ENCODE peak calls at places on chromosomes 1 and 21, in eight cellular contexts. I, Q, V, S, P, J, W and L are unnamed samples.

GRCh38 chr1:93437976-93438605 is 9.8 kb upstream of the FNBP1L start:
- DNase-seq in I (no peak), Q (no peak), V (no peak), S (peak; percentile 14), P (no peak), J (no peak), W (no peak), L (no peak)

GRCh38 chr1:50371749-50372148 is 51.5 kb downstream of the DMRTA2 start:
- DNase-seq in I (no peak), Q (no peak), V (no peak), S (no peak), P (no peak), J (no peak), W (no peak), L (no peak)

GRCh38 chr1:10509823-10510509 is 35.2 kb downstream of the PEX14 start:
- DNase-seq in I (no peak), Q (no peak), V (no peak), S (no peak), P (no peak), J (no peak), W (no peak), L (no peak)

GRCh38 chr1:92995420-92996130 is 34.3 kb upstream of the DIPK1A start:
- DNase-seq in I (no peak), Q (no peak), V (no peak), S (peak; percentile 6), P (no peak), J (no peak), W (no peak), L (no peak)

GRCh38 chr21:31671931-31672330 is 12.4 kb downstream of the SOD1 start:
- DNase-seq in I (no peak), Q (no peak), V (no peak), S (no peak), P (no peak), J (no peak), W (no peak), L (no peak)

GRCh38 chr1:77126309-77126708 is 92.9 kb downstream of the PIGK start:
- DNase-seq in I (peak; percentile 43), Q (no peak), V (no peak), S (peak; percentile 30), P (peak; percentile 69), J (no peak), W (no peak), L (no peak)

GRCh38 chr1:55584521-55585401 is 369.6 kb upstream of the USP24 start:
- DNase-seq in I (no peak), Q (no peak), V (no peak), S (no peak), P (no peak), J (no peak), W (no peak), L (no peak)

GRCh38 chr1:197268012-197268411 is at the start of gene CRB1:
- DNase-seq in I (no peak), Q (no peak), V (no peak), S (no peak), P (no peak), J (no peak), W (no peak), L (no peak)

GRCh38 chr1:165851034-165851658 is 23.7 kb downstream of the UCK2 start:
- DNase-seq in I (no peak), Q (no peak), V (no peak), S (no peak), P (peak; percentile 57), J (no peak), W (no peak), L (no peak)

GRCh38 chr1:212920895-212921294 is 29.4 kb upstream of the VASH2 start:
- DNase-seq in I (no peak), Q (peak; percentile 51), V (no peak), S (no peak), P (no peak), J (no peak), W (no peak), L (no peak)

GRCh38 chr1:119646521-119647227 is 1.4 kb downstream of the ZNF697 start:
- DNase-seq in I (peak; percentile 51), Q (no peak), V (no peak), S (no peak), P (peak; percentile 64), J (no peak), W (no peak), L (no peak)

GRCh38 chr1:33137800-33138199 is 44.0 kb downstream of the TRIM62 start:
- DNase-seq in I (no peak), Q (peak; percentile 85), V (no peak), S (no peak), P (no peak), J (no peak), W (peak; percentile 18), L (peak; percentile 64)

GRCh38 chr21:16908087-16908486 is 604.8 kb upstream of the CXADR start:
- DNase-seq in I (no peak), Q (no peak), V (no peak), S (no peak), P (no peak), J (no peak), W (no peak), L (no peak)

GRCh38 chr1:27004471-27005165 is 8.0 kb downstream of the TENT5B start:
- DNase-seq in I (no peak), Q (peak; percentile 74), V (peak; percentile 61), S (no peak), P (peak; percentile 48), J (no peak), W (no peak), L (no peak)

GRCh38 chr1:150578278-150579109 is 916 bp downstream of the MCL1 start:
- DNase-seq in I (peak; percentile 84), Q (no peak), V (no peak), S (peak; percentile 48), P (peak; percentile 82), J (no peak), W (no peak), L (peak; percentile 83)

GRCh38 chr1:1954831-1955441 is 35.9 kb upstream of the TMEM52 start:
- DNase-seq in I (no peak), Q (no peak), V (no peak), S (no peak), P (no peak), J (no peak), W (no peak), L (no peak)

GRCh38 chr1:23989249-23989648 is 9.1 kb upstream of the SRSF10 start:
- DNase-seq in I (no peak), Q (no peak), V (no peak), S (no peak), P (no peak), J (no peak), W (no peak), L (no peak)

GRCh38 chr1:17466359-17466758 is 26.9 kb upstream of the RCC2 start:
- DNase-seq in I (no peak), Q (no peak), V (no peak), S (no peak), P (no peak), J (no peak), W (no peak), L (no peak)

GRCh38 chr1:31677949-31678348 is 25.9 kb downstream of the COL16A1 start:
- DNase-seq in I (no peak), Q (no peak), V (no peak), S (no peak), P (no peak), J (no peak), W (no peak), L (no peak)

GRCh38 chr1:67097305-67097704 is 37.5 kb downstream of the C1orf141 start:
- DNase-seq in I (no peak), Q (no peak), V (no peak), S (no peak), P (no peak), J (no peak), W (no peak), L (no peak)

GRCh38 chr1:16088351-16088911 is 15.0 kb upstream of the FAM131C start:
- DNase-seq in I (no peak), Q (no peak), V (no peak), S (no peak), P (no peak), J (no peak), W (no peak), L (no peak)

GRCh38 chr1:119367332-119368124 is 1.1 kb upstream of the HAO2 start:
- DNase-seq in I (no peak), Q (no peak), V (no peak), S (peak; percentile 21), P (no peak), J (no peak), W (no peak), L (no peak)

GRCh38 chr1:110455151-110455550 is 4.2 kb downstream of the PROK1 start:
- DNase-seq in I (no peak), Q (peak; percentile 73), V (no peak), S (no peak), P (no peak), J (no peak), W (no peak), L (no peak)

GRCh38 chr1:16315437-16315836 is 36.8 kb downstream of the FBXO42 start:
- DNase-seq in I (no peak), Q (no peak), V (no peak), S (no peak), P (no peak), J (no peak), W (no peak), L (no peak)

GRCh38 chr1:201221201-201221846 is 30.7 kb downstream of the IGFN1 start:
- DNase-seq in I (no peak), Q (peak; percentile 38), V (no peak), S (no peak), P (no peak), J (no peak), W (no peak), L (peak; percentile 41)

GRCh38 chr1:85465099-85465790 is at the start of gene DDAH1:
- DNase-seq in I (peak; percentile 49), Q (peak; percentile 74), V (peak; percentile 76), S (peak; percentile 74), P (peak; percentile 35), J (no peak), W (peak; percentile 48), L (no peak)

GRCh38 chr1:183995322-183996035 is 42.0 kb downstream of the COLGALT2 start:
- DNase-seq in I (no peak), Q (no peak), V (peak; percentile 49), S (peak; percentile 23), P (peak; percentile 27), J (no peak), W (no peak), L (no peak)

GRCh38 chr1:98119793-98120192 is 199.0 kb upstream of the DPYD start:
- DNase-seq in I (no peak), Q (peak; percentile 48), V (no peak), S (peak; percentile 26), P (no peak), J (no peak), W (no peak), L (no peak)